ENCODE peak calls at places on chromosomes 2 and 18, in six cellular contexts. W is testis, M is endodermal cell, G is uterus, H is body of pancreas, Z is hepatocyte. X is an unnamed sample.
A peak's percentile ranks its signal among the peaks of the same experiment; 100 is the strongest.

GRCh38 chr18:45621068-45621511 is 5.8 kb downstream of the SLC14A2 start:
- DNase-seq in H (peak; percentile 24), W (peak; percentile 56), Z (peak; percentile 73), G (peak; percentile 48), M (peak; percentile 80), X (peak; percentile 70)

GRCh38 chr2:97951155-97951670 is 44.5 kb downstream of the TMEM131 start:
- DNase-seq in Z (no peak), H (no peak), M (peak; percentile 47), G (no peak), W (no peak), X (no peak)

GRCh38 chr2:100615471-100615870 is 52.7 kb downstream of the PDCL3 start:
- DNase-seq in W (no peak), G (no peak), M (no peak), H (no peak), Z (no peak), X (no peak)

GRCh38 chr2:56132138-56132537 is 51.7 kb upstream of the CCDC85A start:
- DNase-seq in M (no peak), Z (peak; percentile 46), G (no peak), H (no peak), W (no peak), X (no peak)

GRCh38 chr2:47043891-47044239 is 111.2 kb downstream of the STPG4 start:
- DNase-seq in G (no peak), H (no peak), W (no peak), M (no peak), Z (no peak), X (no peak)

GRCh38 chr2:237885931-237886701 is 26.7 kb downstream of the RAMP1 start:
- DNase-seq in G (peak; percentile 94), M (peak; percentile 46), Z (peak; percentile 19), H (peak; percentile 39), W (peak; percentile 68), X (peak; percentile 84)

GRCh38 chr2:121220995-121221394 is 64.0 kb downstream of the TFCP2L1 start:
- DNase-seq in W (no peak), H (no peak), G (no peak), M (no peak), Z (no peak), X (no peak)

GRCh38 chr18:78743078-78743477 is 236.5 kb upstream of the SALL3 start:
- DNase-seq in Z (no peak), M (no peak), H (no peak), G (no peak), W (no peak), X (no peak)

GRCh38 chr2:48600204-48600813 is 17.3 kb upstream of the GTF2A1L start:
- DNase-seq in G (no peak), H (no peak), M (no peak), W (peak; percentile 25), Z (peak; percentile 62), X (no peak)

GRCh38 chr2:74010087-74010541 is 25.4 kb downstream of the TET3 start:
- DNase-seq in W (peak; percentile 15), H (peak; percentile 82), G (no peak), Z (peak; percentile 37), M (no peak), X (no peak)

GRCh38 chr2:218290316-218291261 is 1.7 kb downstream of the TMBIM1 start:
- DNase-seq in W (no peak), G (no peak), H (no peak), M (no peak), Z (no peak), X (peak; percentile 64)

GRCh38 chr2:132670961-132671781 is 1.2 kb upstream of the LYPD1 start:
- DNase-seq in W (no peak), H (no peak), Z (peak; percentile 37), M (peak; percentile 83), G (no peak), X (no peak)

GRCh38 chr2:26772064-26773001 is 8.2 kb downstream of the SLC35F6 start:
- DNase-seq in Z (peak; percentile 66), G (peak; percentile 89), W (peak; percentile 97), M (no peak), H (peak; percentile 96), X (peak; percentile 97)

GRCh38 chr2:85911836-85912692 is 23.3 kb upstream of the ST3GAL5 start:
- DNase-seq in Z (peak; percentile 64), H (no peak), W (no peak), G (no peak), M (no peak), X (no peak)

GRCh38 chr2:54641988-54642387 is 81.5 kb upstream of the EML6 start:
- DNase-seq in H (no peak), Z (no peak), W (no peak), M (no peak), G (no peak), X (no peak)

GRCh38 chr18:79986726-79987125 is 1.6 kb downstream of the TXNL4A start:
- DNase-seq in M (no peak), G (no peak), H (no peak), W (no peak), Z (no peak), X (no peak)

GRCh38 chr2:47389692-47390091 is 13.3 kb upstream of the MSH2 start:
- DNase-seq in M (no peak), W (no peak), H (no peak), G (no peak), Z (no peak), X (no peak)

GRCh38 chr2:54638103-54638502 is 85.4 kb upstream of the EML6 start:
- DNase-seq in H (no peak), Z (no peak), W (no peak), M (no peak), G (no peak), X (no peak)

GRCh38 chr2:194166818-194167217 is 1490.2 kb upstream of the SLC39A10 start:
- DNase-seq in M (peak; percentile 56), Z (peak; percentile 52), G (no peak), H (peak; percentile 25), W (peak; percentile 28), X (no peak)

GRCh38 chr2:86617153-86617552 is 6.5 kb downstream of the RNF103 start:
- DNase-seq in W (no peak), G (no peak), H (no peak), M (no peak), Z (no peak), X (no peak)

GRCh38 chr2:129813404-129813803 is 166.1 kb upstream of the RAB6C start:
- DNase-seq in Z (no peak), G (no peak), W (no peak), H (no peak), M (no peak), X (no peak)

GRCh38 chr2:17800219-17800618 is 16.0 kb upstream of the MSGN1 start:
- DNase-seq in H (no peak), M (no peak), W (peak; percentile 43), G (no peak), Z (peak; percentile 23), X (peak; percentile 59)

GRCh38 chr18:60040966-60041365 is 141.2 kb downstream of the PMAIP1 start:
- DNase-seq in Z (no peak), H (no peak), G (no peak), W (no peak), M (no peak), X (no peak)

GRCh38 chr2:36137612-36138011 is 218.0 kb upstream of the CRIM1 start:
- DNase-seq in W (no peak), G (no peak), M (no peak), Z (no peak), H (no peak), X (no peak)

GRCh38 chr2:101818531-101819451 is 121.3 kb downstream of the MAP4K4 start:
- DNase-seq in W (no peak), M (no peak), Z (no peak), G (no peak), H (no peak), X (no peak)

GRCh38 chr2:22692751-22693150 is 692.2 kb upstream of the KLHL29 start:
- DNase-seq in Z (no peak), W (no peak), M (no peak), H (no peak), G (no peak), X (no peak)
- H3K4me3 ChIP-seq in Z (no peak overlapping the region), W (no peak overlapping the region), M (peak overlapping the region; percentile 81), H (no peak overlapping the region), G (no peak overlapping the region), X (no peak overlapping the region)

DNA sequence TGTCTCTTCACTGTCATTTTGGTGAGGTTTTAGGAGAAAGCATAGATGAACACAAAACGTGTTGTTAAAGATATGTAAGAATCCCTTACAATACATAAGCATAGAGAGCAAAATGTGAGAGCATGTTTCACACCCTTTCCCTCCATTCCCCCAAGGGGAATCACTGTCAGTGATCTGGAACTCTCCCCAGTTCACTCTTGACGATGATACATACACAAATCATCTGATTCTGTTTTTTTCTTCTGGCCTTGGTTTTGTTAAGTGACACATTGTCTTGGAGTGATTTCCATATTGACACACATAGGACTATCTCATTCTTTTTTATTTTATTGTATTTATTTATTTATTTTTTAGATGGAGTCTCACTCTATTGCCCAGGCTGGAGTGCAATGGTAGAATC is 53.7 kb upstream of the TANC1 start:
- DNase-seq in Z (no peak), M (no peak), G (no peak), H (no peak), W (no peak), X (no peak)
- H3K27ac ChIP-seq in Z (no peak overlapping the region), M (no peak overlapping the region), G (no peak overlapping the region), H (no peak overlapping the region), W (no peak overlapping the region), X (no peak overlapping the region)

DNA sequence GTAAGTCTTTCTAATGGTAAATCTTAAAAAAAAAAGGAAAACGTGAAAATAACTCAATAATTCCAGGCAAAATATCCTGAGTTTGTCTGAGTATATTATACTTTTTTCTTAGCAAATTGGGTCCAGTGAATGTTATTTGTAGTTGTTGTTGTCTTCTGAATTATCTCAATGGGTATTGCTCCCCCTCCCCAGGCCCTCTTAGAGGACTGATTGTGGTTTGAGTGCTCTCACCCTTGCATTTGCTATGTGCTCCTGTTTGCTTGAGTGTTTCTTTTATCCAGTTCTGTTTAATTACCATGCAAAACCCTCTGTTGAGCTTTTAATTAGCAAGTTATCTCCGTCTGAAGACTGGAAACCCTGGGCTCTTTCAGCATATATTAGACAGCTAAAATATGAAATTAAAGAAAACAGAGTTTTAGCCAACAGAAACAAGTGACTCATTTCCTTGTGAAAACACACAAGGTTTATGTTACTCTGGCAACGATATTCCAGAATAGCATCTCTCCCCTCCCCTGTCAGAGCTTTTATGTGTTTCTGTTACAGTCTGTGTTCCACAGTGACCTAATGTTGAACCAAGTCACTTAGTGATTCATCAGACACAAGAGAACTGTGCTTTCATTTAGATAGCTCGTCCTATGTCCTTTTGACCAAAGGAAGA is 172.5 kb upstream of the RBMS1 start:
- DNase-seq in G (no peak), W (no peak), M (no peak), Z (peak; percentile 80), H (no peak), X (no peak)
- H3K4me3 ChIP-seq in G (peak overlapping the region; percentile 13), W (no peak overlapping the region), M (no peak overlapping the region), Z (no peak overlapping the region), H (no peak overlapping the region), X (no peak overlapping the region)

GRCh38 chr2:62743506-62743905 is 38.0 kb downstream of the EHBP1 start:
- DNase-seq in M (no peak), G (no peak), W (no peak), Z (no peak), H (no peak), X (no peak)
- H3K27ac ChIP-seq in M (no peak overlapping the region), G (no peak overlapping the region), W (no peak overlapping the region), Z (no peak overlapping the region), H (no peak overlapping the region), X (no peak overlapping the region)

GRCh38 chr2:9002313-9002636 is 1.2 kb downstream of the MBOAT2 start:
- DNase-seq in Z (no peak), W (no peak), M (no peak), H (no peak), G (no peak), X (no peak)
- H3K4me3 ChIP-seq in Z (peak overlapping the region; percentile 90), W (no peak overlapping the region), M (peak overlapping the region; percentile 95), H (no peak overlapping the region), G (peak overlapping the region; percentile 61), X (no peak overlapping the region)